ENCODE peak calls at places on chromosomes 11 and 22, in nine cellular contexts. I, H, J, E, U, F, V, Y and Q are unnamed samples. For H3K4me1, the result is how much of the 10 kb centered on the place peaks cover.

GRCh38 chr11:117232911-117233409 is 489 bp downstream of the RNF214 start:
- DNase-seq in I (peak), H (no peak), J (peak), E (no peak), U (no peak), F (no peak), V (no peak), Y (peak), Q (peak)

GRCh38 chr11:45205978-45206377 is 59.5 kb downstream of the PRDM11 start:
- DNase-seq in I (no peak), H (no peak), J (no peak), E (no peak), U (no peak), F (no peak), V (no peak), Y (no peak), Q (no peak)

GRCh38 chr22:30328466-30329049 is 1.8 kb upstream of the TBC1D10A start:
- DNase-seq in I (no peak), H (no peak), J (no peak), E (no peak), U (no peak), F (no peak), V (no peak), Y (no peak), Q (no peak)

GRCh38 chr22:19514831-19515565 is 9.2 kb downstream of the CLDN5 start:
- DNase-seq in I (no peak), H (no peak), J (no peak), E (no peak), U (no peak), F (no peak), V (no peak), Y (no peak), Q (no peak)

GRCh38 chr22:48322907-48323306 is 1504.8 kb downstream of the BRD1 start:
- DNase-seq in I (no peak), H (no peak), J (no peak), E (no peak), U (no peak), F (no peak), V (no peak), Y (no peak), Q (no peak)

GRCh38 chr11:6925007-6925577 is 1.1 kb upstream of the ZNF215 start:
- DNase-seq in I (no peak), H (no peak), J (no peak), E (no peak), U (no peak), F (no peak), V (no peak), Y (no peak), Q (no peak)

GRCh38 chr11:31492320-31492913 is 17.0 kb downstream of the IMMP1L start:
- DNase-seq in I (no peak), H (no peak), J (no peak), E (no peak), U (no peak), F (no peak), V (no peak), Y (no peak), Q (no peak)

GRCh38 chr11:124892750-124893454 is 4.8 kb downstream of the ROBO4 start:
- DNase-seq in I (peak), H (no peak), J (peak), E (no peak), U (no peak), F (no peak), V (no peak), Y (peak), Q (no peak)

GRCh38 chr11:114228401-114229061 is 67.7 kb upstream of the NNMT start:
- DNase-seq in I (no peak), H (no peak), J (no peak), E (no peak), U (no peak), F (no peak), V (no peak), Y (no peak), Q (no peak)

GRCh38 chr11:126578021-126578420 is 222.5 kb downstream of the ST3GAL4 start:
- DNase-seq in I (no peak), H (no peak), J (no peak), E (no peak), U (no peak), F (no peak), V (no peak), Y (no peak), Q (no peak)

GRCh38 chr11:100769165-100769564 is 82.1 kb downstream of the ARHGAP42 start:
- DNase-seq in I (no peak), H (no peak), J (no peak), E (no peak), U (no peak), F (no peak), V (no peak), Y (no peak), Q (no peak)

GRCh38 chr11:58577441-58578135 is 1.3 kb upstream of the ZFP91 start:
- DNase-seq in I (peak), H (peak), J (peak), E (peak), U (peak), F (no peak), V (peak), Y (peak), Q (no peak)

GRCh38 chr11:20599424-20600346 is at the start of gene SLC6A5:
- DNase-seq in I (peak), H (peak), J (peak), E (no peak), U (no peak), F (no peak), V (no peak), Y (peak), Q (no peak)

GRCh38 chr11:65366340-65366773 is 11.8 kb downstream of the TIGD3 start:
- DNase-seq in I (no peak), H (peak), J (peak), E (no peak), U (no peak), F (peak), V (no peak), Y (peak), Q (no peak)

GRCh38 chr11:76615950-76616349 is 54.6 kb downstream of the LRRC32 start:
- DNase-seq in I (no peak), H (no peak), J (peak), E (no peak), U (peak), F (peak), V (no peak), Y (peak), Q (peak)

GRCh38 chr11:5596611-5597201 is at the start of gene TRIM6:
- DNase-seq in I (peak), H (no peak), J (peak), E (no peak), U (peak), F (peak), V (peak), Y (peak), Q (peak)

GRCh38 chr11:27118371-27118770 is 77.8 kb downstream of the BBOX1 start:
- DNase-seq in I (no peak), H (no peak), J (no peak), E (no peak), U (no peak), F (no peak), V (no peak), Y (no peak), Q (no peak)

GRCh38 chr11:12331239-12331874 is 46.0 kb upstream of the PARVA start:
- DNase-seq in I (peak), H (peak), J (peak), E (peak), U (peak), F (peak), V (peak), Y (peak), Q (peak)

GRCh38 chr22:21972293-21972779 is 10.3 kb downstream of the TOP3B start:
- DNase-seq in I (no peak), H (peak), J (peak), E (peak), U (no peak), F (no peak), V (no peak), Y (no peak), Q (no peak)

GRCh38 chr11:132644511-132644910 is 887.8 kb downstream of the OPCML start:
- DNase-seq in I (no peak), H (no peak), J (no peak), E (no peak), U (no peak), F (no peak), V (no peak), Y (no peak), Q (no peak)

GRCh38 chr22:30830907-30831306 is 136.2 kb downstream of the OSBP2 start:
- DNase-seq in I (no peak), H (no peak), J (peak), E (no peak), U (peak), F (peak), V (no peak), Y (no peak), Q (no peak)

GRCh38 chr11:119764108-119764874 is 35.3 kb upstream of the NECTIN1 start:
- DNase-seq in I (peak), H (no peak), J (no peak), E (no peak), U (no peak), F (no peak), V (no peak), Y (peak), Q (peak)

GRCh38 chr11:109554951-109555350 is 133.0 kb downstream of the C11orf87 start:
- DNase-seq in I (no peak), H (no peak), J (no peak), E (no peak), U (no peak), F (no peak), V (no peak), Y (no peak), Q (no peak)

GRCh38 chr11:45237666-45238348 is 48.3 kb downstream of the SYT13 start:
- DNase-seq in I (no peak), H (no peak), J (no peak), E (no peak), U (no peak), F (no peak), V (no peak), Y (no peak), Q (no peak)

GRCh38 chr22:32080904-32081303 is 37.8 kb downstream of the SLC5A1 start:
- DNase-seq in I (no peak), H (peak), J (peak), E (no peak), U (peak), F (peak), V (no peak), Y (peak), Q (no peak)

GRCh38 chr11:11582261-11582701 is 39.5 kb downstream of the GALNT18 start:
- DNase-seq in I (no peak), H (no peak), J (peak), E (no peak), U (no peak), F (no peak), V (no peak), Y (no peak), Q (no peak)

GRCh38 chr11:58926695-58927094 is 12.6 kb upstream of the GLYATL1 start:
- DNase-seq in I (no peak), H (no peak), J (no peak), E (no peak), U (no peak), F (no peak), V (no peak), Y (no peak), Q (no peak)

GRCh38 chr11:14641801-14642200 is 1.8 kb upstream of the PDE3B start:
- DNase-seq in I (no peak), H (no peak), J (no peak), E (no peak), U (no peak), F (peak), V (no peak), Y (no peak), Q (no peak)
- H3K4me3 ChIP-seq in I (no peak), H (no peak), J (no peak), E (no peak), U (no peak), F (no peak), V (no peak), Y (no peak), Q (no peak)

GRCh38 chr11:75441804-75442132 is 8.8 kb upstream of the KLHL35 start:
- DNase-seq in I (no peak), H (no peak), J (no peak), E (no peak), U (peak), F (peak), V (no peak), Y (no peak), Q (no peak)

GRCh38 chr11:75447415-75447814 is 14.4 kb upstream of the KLHL35 start:
- DNase-seq in I (no peak), H (no peak), J (no peak), E (no peak), U (no peak), F (no peak), V (no peak), Y (no peak), Q (no peak)

GRCh38 chr11:75443043-75443442 is 10.0 kb upstream of the KLHL35 start:
- DNase-seq in I (no peak), H (no peak), J (no peak), E (no peak), U (no peak), F (no peak), V (no peak), Y (no peak), Q (no peak)

GRCh38 chr11:75442161-75442885 is 9.3 kb upstream of the KLHL35 start:
- DNase-seq in I (no peak), H (no peak), J (no peak), E (no peak), U (peak), F (no peak), V (no peak), Y (no peak), Q (no peak)

GRCh38 chr11:75445315-75445953 is 12.4 kb upstream of the KLHL35 start:
- DNase-seq in I (no peak), H (peak), J (peak), E (peak), U (peak), F (peak), V (peak), Y (peak), Q (peak)
- TF ChIP-seq POLR2A in I (no peak), H (no peak), J (no peak), E (peak), U (no peak), F (no peak), V (no peak), Y (no peak), Q (no peak)

GRCh38 chr11:35641206-35641885 is 21.2 kb upstream of the TRIM44 start:
- DNase-seq in I (no peak), H (no peak), J (peak), E (no peak), U (no peak), F (no peak), V (no peak), Y (no peak), Q (no peak)
- H3K4me1 ChIP-seq in I (under half), H (under half), J (under half), E (under half), U (under half), F (under half), V (under half), Y (under half), Q (under half)

DNA sequence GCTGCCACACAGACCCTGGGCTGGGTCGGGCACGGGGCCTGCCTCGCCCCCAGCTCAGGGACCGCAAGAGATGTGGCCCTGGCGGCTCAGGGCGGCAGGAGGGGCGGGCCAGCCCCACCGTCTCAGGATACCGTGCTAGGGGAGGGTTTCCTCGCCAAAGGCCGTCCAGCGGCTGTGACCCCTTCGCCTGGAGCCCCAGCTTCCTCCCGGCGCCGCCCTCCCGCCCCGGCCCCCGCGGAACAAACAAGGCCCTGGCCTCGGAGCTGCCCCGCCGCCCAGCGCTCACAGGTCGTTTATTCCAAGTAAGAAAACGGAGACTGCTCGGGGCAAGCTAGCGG is 543 bp upstream of the AP2A2 start:
- DNase-seq in I (peak), H (no peak), J (no peak), E (no peak), U (no peak), F (no peak), V (no peak), Y (no peak), Q (peak)
- H3K4me3 ChIP-seq in I (peak), H (peak), J (no peak), E (peak), U (peak), F (peak), V (peak), Y (no peak), Q (peak)

DNA sequence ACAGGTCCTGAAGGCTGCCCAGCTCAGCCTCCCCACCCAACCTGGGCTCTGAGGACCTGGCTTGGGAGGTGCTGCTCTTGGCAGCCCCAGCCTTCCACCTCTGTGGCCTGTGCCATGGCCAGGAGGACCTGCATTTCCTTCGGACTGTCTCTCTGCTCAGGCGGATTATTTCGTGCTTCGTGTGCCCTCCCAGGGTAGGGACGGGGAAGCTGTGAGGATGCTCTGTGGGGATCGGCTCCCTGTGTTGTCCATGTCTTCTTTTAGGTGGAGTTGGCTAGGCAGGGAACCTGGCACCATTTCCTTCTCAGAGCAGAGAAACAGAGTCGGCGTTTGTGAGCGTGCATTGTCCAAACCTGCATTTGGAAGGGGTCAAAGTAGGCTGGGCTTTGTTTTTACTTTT is 34.1 kb downstream of the BCR start:
- DNase-seq in I (no peak), H (no peak), J (no peak), E (no peak), U (no peak), F (no peak), V (no peak), Y (no peak), Q (no peak)
- TF ChIP-seq POLR2A in I (no peak), H (no peak), J (no peak), E (no peak), U (no peak), F (no peak), V (no peak), Y (no peak), Q (no peak)

GRCh38 chr22:37239336-37240239 is 4.5 kb downstream of the RAC2 start:
- DNase-seq in I (no peak), H (no peak), J (no peak), E (no peak), U (no peak), F (no peak), V (no peak), Y (no peak), Q (no peak)
- H3K4me1 ChIP-seq in I (under half), H (under half), J (under half), E (under half), U (under half), F (under half), V (under half), Y (under half), Q (under half)

GRCh38 chr11:35678975-35679374 is 16.4 kb downstream of the TRIM44 start:
- DNase-seq in I (no peak), H (no peak), J (no peak), E (no peak), U (no peak), F (no peak), V (no peak), Y (no peak), Q (no peak)

GRCh38 chr11:35680506-35680905 is 17.9 kb downstream of the TRIM44 start:
- DNase-seq in I (no peak), H (no peak), J (no peak), E (no peak), U (no peak), F (no peak), V (no peak), Y (no peak), Q (no peak)

GRCh38 chr11:35681181-35681767 is 18.7 kb downstream of the TRIM44 start:
- DNase-seq in I (no peak), H (no peak), J (no peak), E (no peak), U (no peak), F (no peak), V (no peak), Y (no peak), Q (no peak)

GRCh38 chr11:35683728-35684339 is 21.3 kb downstream of the TRIM44 start:
- DNase-seq in I (no peak), H (no peak), J (no peak), E (no peak), U (no peak), F (no peak), V (no peak), Y (no peak), Q (no peak)

GRCh38 chr11:35682230-35683195 is 19.9 kb downstream of the TRIM44 start:
- DNase-seq in I (no peak), H (no peak), J (peak), E (no peak), U (no peak), F (no peak), V (no peak), Y (no peak), Q (no peak)
- H3K4me3 ChIP-seq in I (no peak), H (no peak), J (no peak), E (no peak), U (no peak), F (no peak), V (no peak), Y (no peak), Q (no peak)

GRCh38 chr11:34671946-34672345 is 51.1 kb downstream of the EHF start:
- DNase-seq in I (no peak), H (no peak), J (peak), E (no peak), U (no peak), F (no peak), V (no peak), Y (no peak), Q (no peak)

GRCh38 chr11:34669458-34669857 is 48.6 kb downstream of the EHF start:
- DNase-seq in I (no peak), H (no peak), J (no peak), E (no peak), U (no peak), F (no peak), V (no peak), Y (no peak), Q (no peak)

GRCh38 chr11:34667810-34668582 is 47.1 kb downstream of the EHF start:
- DNase-seq in I (no peak), H (peak), J (no peak), E (no peak), U (no peak), F (peak), V (no peak), Y (no peak), Q (no peak)

GRCh38 chr11:34671117-34671516 is 50.2 kb downstream of the EHF start:
- DNase-seq in I (no peak), H (no peak), J (no peak), E (no peak), U (no peak), F (no peak), V (no peak), Y (no peak), Q (no peak)

GRCh38 chr11:34668583-34669053 is 47.7 kb downstream of the EHF start:
- DNase-seq in I (no peak), H (no peak), J (no peak), E (no peak), U (no peak), F (no peak), V (no peak), Y (no peak), Q (no peak)
- TF ChIP-seq POLR2A in I (no peak), H (no peak), J (no peak), E (no peak), U (no peak), F (no peak), V (no peak), Y (no peak), Q (no peak)

DNA sequence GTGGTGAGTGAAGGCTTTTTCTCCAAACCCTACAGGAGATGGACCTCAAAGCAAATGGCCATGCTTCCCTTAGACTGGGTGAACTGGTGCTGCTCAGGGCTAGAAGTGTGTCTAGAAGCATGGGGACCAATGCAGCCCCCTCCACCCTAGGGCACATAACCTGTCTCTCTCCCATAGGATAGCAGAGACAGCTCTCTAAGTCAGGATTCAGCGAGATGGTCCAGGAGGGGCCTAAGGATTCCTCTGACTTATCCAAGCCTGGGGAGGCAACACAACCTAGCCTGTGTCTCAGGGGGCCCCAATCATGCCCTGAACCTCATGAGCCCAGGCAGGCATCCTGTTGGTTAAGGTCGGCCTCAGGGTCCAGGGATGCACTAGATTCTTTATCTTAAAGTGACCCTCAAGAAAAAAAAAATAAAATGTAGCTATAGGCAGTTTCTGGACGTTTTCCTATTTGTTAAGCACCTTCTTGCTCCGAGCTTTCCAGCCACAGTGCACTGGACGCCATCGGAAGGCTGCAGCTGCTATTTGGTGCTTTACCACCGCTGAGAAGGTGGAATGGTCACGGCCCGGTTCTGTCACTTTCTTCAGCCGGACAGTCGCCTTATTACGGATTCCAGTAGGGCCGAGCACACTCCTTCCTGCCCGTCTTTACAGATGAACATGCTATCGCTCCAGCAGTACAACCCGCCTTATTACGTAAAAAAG is 5.0 kb upstream of the CCND1 start:
- DNase-seq in I (no peak), H (no peak), J (no peak), E (no peak), U (no peak), F (no peak), V (no peak), Y (no peak), Q (no peak)
- H3K4me1 ChIP-seq in I (half or more), H (under half), J (under half), E (under half), U (under half), F (under half), V (half or more), Y (half or more), Q (under half)